ENCODE peak calls at places on chromosomes 4 and X, in six cellular contexts. One of them, this sample, is unnamed.

GRCh38 chr4:81499840-81500239 is 28.1 kb upstream of the RASGEF1B start:
- DNase-seq in tibial nerve: no peak
- DNase-seq in uterus: no peak
- DNase-seq in transverse colon: peak
- DNase-seq in IMR-90: no peak
- DNase-seq in A549: no peak
- DNase-seq in this sample: no peak

GRCh38 chr4:89056953-89057398 is at the start of gene FAM13A:
- DNase-seq in transverse colon: peak
- DNase-seq in IMR-90: peak
- DNase-seq in uterus: peak
- DNase-seq in A549: peak
- DNase-seq in tibial nerve: peak
- DNase-seq in this sample: peak

GRCh38 chr4:3291411-3291968 is 1.3 kb upstream of the RGS12 start:
- DNase-seq in transverse colon: peak
- DNase-seq in tibial nerve: no peak
- DNase-seq in A549: no peak
- DNase-seq in uterus: no peak
- DNase-seq in IMR-90: no peak
- DNase-seq in this sample: no peak

GRCh38 chr4:815464-816146 is 10.3 kb downstream of the CPLX1 start:
- DNase-seq in tibial nerve: no peak
- DNase-seq in uterus: no peak
- DNase-seq in transverse colon: peak
- DNase-seq in IMR-90: no peak
- DNase-seq in A549: no peak
- DNase-seq in this sample: no peak

GRCh38 chr4:18106620-18107019 is 85.1 kb upstream of the LCORL start:
- DNase-seq in uterus: no peak
- DNase-seq in IMR-90: no peak
- DNase-seq in transverse colon: peak
- DNase-seq in tibial nerve: no peak
- DNase-seq in A549: no peak
- DNase-seq in this sample: no peak

GRCh38 chr4:140861359-140862181 is 105.4 kb upstream of the TBC1D9 start:
- DNase-seq in A549: peak
- DNase-seq in tibial nerve: peak
- DNase-seq in uterus: peak
- DNase-seq in IMR-90: peak
- DNase-seq in transverse colon: peak
- DNase-seq in this sample: peak

GRCh38 chrX:93242897-93243296 is 430.5 kb downstream of the NAP1L3 start:
- DNase-seq in IMR-90: no peak
- DNase-seq in A549: no peak
- DNase-seq in transverse colon: no peak
- DNase-seq in tibial nerve: no peak
- DNase-seq in uterus: no peak
- DNase-seq in this sample: no peak

GRCh38 chr4:15837591-15837990 is 59.5 kb downstream of the CD38 start:
- DNase-seq in IMR-90: no peak
- DNase-seq in uterus: no peak
- DNase-seq in tibial nerve: no peak
- DNase-seq in transverse colon: no peak
- DNase-seq in A549: no peak
- DNase-seq in this sample: no peak

GRCh38 chr4:21678711-21679110 is 269.9 kb downstream of the KCNIP4 start:
- DNase-seq in tibial nerve: no peak
- DNase-seq in uterus: no peak
- DNase-seq in A549: no peak
- DNase-seq in transverse colon: no peak
- DNase-seq in IMR-90: no peak
- DNase-seq in this sample: no peak

GRCh38 chrX:17291998-17292658 is 82.9 kb upstream of the NHS start:
- DNase-seq in tibial nerve: no peak
- DNase-seq in transverse colon: no peak
- DNase-seq in A549: no peak
- DNase-seq in IMR-90: no peak
- DNase-seq in uterus: no peak
- DNase-seq in this sample: no peak

GRCh38 chr4:3389879-3390840 is 51.6 kb upstream of the HGFAC start:
- DNase-seq in IMR-90: no peak
- DNase-seq in uterus: no peak
- DNase-seq in transverse colon: no peak
- DNase-seq in A549: no peak
- DNase-seq in tibial nerve: no peak
- DNase-seq in this sample: no peak

GRCh38 chr4:74133786-74134499 is 24.0 kb upstream of the MTHFD2L start:
- DNase-seq in tibial nerve: peak
- DNase-seq in A549: peak
- DNase-seq in transverse colon: peak
- DNase-seq in uterus: peak
- DNase-seq in IMR-90: peak
- DNase-seq in this sample: peak

GRCh38 chrX:153828723-153829548 is 1.4 kb downstream of the PDZD4 start:
- DNase-seq in transverse colon: no peak
- DNase-seq in tibial nerve: no peak
- DNase-seq in IMR-90: no peak
- DNase-seq in A549: no peak
- DNase-seq in uterus: peak
- DNase-seq in this sample: no peak

GRCh38 chr4:83639849-83640493 is 104.1 kb downstream of the GPAT3 start:
- DNase-seq in uterus: peak
- DNase-seq in tibial nerve: peak
- DNase-seq in transverse colon: peak
- DNase-seq in IMR-90: peak
- DNase-seq in A549: peak
- DNase-seq in this sample: no peak

GRCh38 chrX:118562574-118563164 is 67.1 kb downstream of the DOCK11 start:
- DNase-seq in tibial nerve: no peak
- DNase-seq in A549: no peak
- DNase-seq in uterus: no peak
- DNase-seq in transverse colon: no peak
- DNase-seq in IMR-90: no peak
- DNase-seq in this sample: no peak

GRCh38 chrX:3271485-3272186 is 74.8 kb downstream of the MXRA5 start:
- DNase-seq in uterus: no peak
- DNase-seq in tibial nerve: no peak
- DNase-seq in A549: no peak
- DNase-seq in IMR-90: peak
- DNase-seq in transverse colon: no peak
- DNase-seq in this sample: no peak

GRCh38 chrX:41923925-41924693 is 755 bp upstream of the CASK start:
- DNase-seq in IMR-90: peak
- DNase-seq in tibial nerve: peak
- DNase-seq in A549: peak
- DNase-seq in uterus: no peak
- DNase-seq in transverse colon: peak
- DNase-seq in this sample: peak

GRCh38 chr4:110211007-110211769 is 12.8 kb upstream of the ELOVL6 start:
- DNase-seq in IMR-90: peak
- DNase-seq in transverse colon: peak
- DNase-seq in tibial nerve: peak
- DNase-seq in A549: peak
- DNase-seq in uterus: no peak
- DNase-seq in this sample: no peak

GRCh38 chr4:81180916-81181315 is 34.1 kb downstream of the PRKG2 start:
- DNase-seq in A549: no peak
- DNase-seq in IMR-90: no peak
- DNase-seq in tibial nerve: no peak
- DNase-seq in transverse colon: no peak
- DNase-seq in uterus: no peak
- DNase-seq in this sample: no peak

GRCh38 chrX:14712096-14712495 is 160.8 kb downstream of the FANCB start:
- DNase-seq in transverse colon: no peak
- DNase-seq in tibial nerve: no peak
- DNase-seq in uterus: no peak
- DNase-seq in A549: no peak
- DNase-seq in IMR-90: no peak
- DNase-seq in this sample: no peak

GRCh38 chrX:110669572-110669971 is 126.0 kb downstream of the CHRDL1 start:
- DNase-seq in uterus: no peak
- DNase-seq in IMR-90: no peak
- DNase-seq in transverse colon: no peak
- DNase-seq in tibial nerve: no peak
- DNase-seq in A549: no peak
- DNase-seq in this sample: no peak

DNA sequence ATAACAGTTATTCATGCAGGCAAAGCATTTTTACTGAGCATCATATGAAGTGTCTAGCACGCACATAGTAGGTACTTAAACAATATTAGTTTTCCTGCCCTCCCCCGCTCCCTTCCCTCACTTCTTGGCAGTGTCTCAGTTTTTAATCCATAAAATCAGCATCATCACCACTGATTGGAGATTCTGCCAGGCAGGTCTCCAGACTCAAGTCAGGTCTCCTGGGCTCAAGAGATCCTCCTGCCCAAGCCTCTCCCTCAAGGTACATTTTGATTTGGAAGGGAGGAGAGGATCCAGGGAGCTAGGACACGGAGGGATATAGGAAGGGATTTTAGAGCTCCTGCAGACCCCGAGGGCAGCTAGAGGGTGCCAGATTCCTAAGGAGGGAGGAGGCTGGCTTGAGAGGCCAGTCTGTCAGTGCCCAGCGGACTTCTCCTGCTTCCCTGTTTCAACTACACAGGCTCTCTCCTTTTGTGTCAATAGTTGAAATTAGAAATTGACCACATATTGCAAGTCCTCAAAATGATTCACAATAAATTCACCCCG is 4.4 kb upstream of the FAT1 start:
- DNase-seq in uterus: no peak
- DNase-seq in IMR-90: no peak
- DNase-seq in A549: no peak
- DNase-seq in transverse colon: no peak
- DNase-seq in tibial nerve: no peak
- DNase-seq in this sample: no peak
- TF ChIP-seq CTCF in uterus: no peak
- TF ChIP-seq CTCF in IMR-90: no peak
- TF ChIP-seq CTCF in A549: peak
- TF ChIP-seq CTCF in transverse colon: no peak
- TF ChIP-seq CTCF in tibial nerve: peak
- TF ChIP-seq CTCF in this sample: peak

GRCh38 chrX:65671286-65671685 is 3.8 kb downstream of the MSN start:
- DNase-seq in tibial nerve: no peak
- DNase-seq in transverse colon: no peak
- DNase-seq in uterus: no peak
- DNase-seq in A549: no peak
- DNase-seq in IMR-90: no peak
- DNase-seq in this sample: no peak

GRCh38 chrX:65671966-65672365 is 4.5 kb downstream of the MSN start:
- DNase-seq in IMR-90: no peak
- DNase-seq in transverse colon: no peak
- DNase-seq in tibial nerve: no peak
- DNase-seq in A549: no peak
- DNase-seq in uterus: no peak
- DNase-seq in this sample: no peak

GRCh38 chrX:65667157-65667502 is 324 bp upstream of the MSN start:
- DNase-seq in uterus: no peak
- DNase-seq in tibial nerve: no peak
- DNase-seq in A549: no peak
- DNase-seq in IMR-90: no peak
- DNase-seq in transverse colon: no peak
- DNase-seq in this sample: no peak

GRCh38 chrX:65668362-65669310 is 1.2 kb downstream of the MSN start:
- DNase-seq in transverse colon: peak
- DNase-seq in uterus: peak
- DNase-seq in IMR-90: peak
- DNase-seq in A549: peak
- DNase-seq in tibial nerve: peak
- DNase-seq in this sample: peak

GRCh38 chrX:65667503-65668355 is at the start of gene MSN:
- DNase-seq in transverse colon: peak
- DNase-seq in IMR-90: peak
- DNase-seq in uterus: peak
- DNase-seq in A549: peak
- DNase-seq in tibial nerve: peak
- DNase-seq in this sample: peak
- TF ChIP-seq POLR2A in transverse colon: peak
- TF ChIP-seq POLR2A in IMR-90: peak
- TF ChIP-seq POLR2A in uterus: peak
- TF ChIP-seq POLR2A in A549: peak
- TF ChIP-seq POLR2A in tibial nerve: peak
- TF ChIP-seq POLR2A in this sample: no peak

DNA sequence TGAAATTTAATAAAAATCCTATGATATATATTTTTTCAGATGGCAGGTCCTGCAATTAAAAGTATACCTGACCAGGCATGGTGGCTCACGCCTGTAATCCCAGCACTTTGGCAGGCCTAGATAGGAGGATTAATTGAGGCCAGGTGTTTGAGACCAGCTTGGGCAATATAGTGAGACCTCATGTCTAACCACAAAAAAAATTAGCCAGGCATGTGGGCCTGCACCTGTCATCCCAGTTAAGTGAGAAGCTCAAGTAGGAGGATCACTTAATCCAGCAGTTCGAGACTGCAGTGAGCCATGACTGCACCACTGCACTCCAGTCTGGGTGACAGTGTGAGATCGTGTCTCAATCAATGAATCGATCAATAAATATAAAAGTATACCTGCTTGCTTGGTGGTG is 2.5 kb downstream of the OCIAD2 start:
- DNase-seq in transverse colon: no peak
- DNase-seq in IMR-90: no peak
- DNase-seq in uterus: no peak
- DNase-seq in tibial nerve: no peak
- DNase-seq in A549: no peak
- DNase-seq in this sample: no peak
- H3K27ac ChIP-seq in transverse colon: no peak
- H3K27ac ChIP-seq in IMR-90: no peak
- H3K27ac ChIP-seq in uterus: no peak
- H3K27ac ChIP-seq in tibial nerve: no peak
- H3K27ac ChIP-seq in A549: peak
- H3K27ac ChIP-seq in this sample: no peak

DNA sequence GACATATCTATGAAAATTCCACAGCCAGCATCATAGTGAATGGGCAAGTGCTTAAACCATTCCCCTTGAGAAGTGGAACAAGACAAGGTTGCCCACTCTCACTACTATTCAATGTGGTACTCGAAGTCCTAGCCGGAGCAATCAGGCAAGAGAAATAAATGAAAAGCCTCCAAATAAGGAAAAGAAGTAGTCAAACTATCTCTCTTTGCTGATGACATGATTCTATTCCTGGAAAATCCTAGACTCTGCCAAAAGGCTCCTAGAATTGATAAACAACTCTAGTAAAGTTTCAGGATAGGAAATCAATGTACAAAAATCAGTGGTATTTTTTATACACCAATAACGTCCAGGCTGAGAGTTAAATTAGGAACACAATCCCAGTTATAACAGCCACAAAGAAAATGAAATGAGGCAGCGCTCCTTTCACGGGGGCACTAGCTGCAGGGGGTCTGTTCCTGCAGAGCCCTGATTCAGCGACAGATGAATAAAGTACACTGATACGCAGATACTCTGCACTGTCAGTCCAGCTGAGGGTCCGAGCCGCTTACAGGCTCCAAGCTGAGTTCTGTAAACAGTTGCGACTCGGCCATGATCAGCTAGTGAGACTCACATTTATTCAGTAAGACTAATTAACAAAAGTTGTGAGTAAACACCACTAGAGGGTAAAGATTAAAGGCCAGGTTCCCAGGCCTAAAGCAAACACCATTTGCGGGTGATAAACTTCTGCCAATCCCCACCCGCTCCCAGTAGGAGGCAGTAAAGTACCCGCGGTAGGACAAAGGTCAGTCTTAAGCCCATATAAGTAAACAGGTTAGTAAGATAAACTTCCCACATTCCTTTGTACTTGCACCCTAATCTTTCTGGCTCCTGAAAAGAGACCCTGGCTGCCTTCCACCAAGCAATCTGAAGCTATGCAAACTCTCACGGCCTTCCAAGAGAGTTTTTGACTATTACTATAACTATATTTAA is 290.6 kb upstream of the GRID2 start:
- DNase-seq in A549: no peak
- DNase-seq in uterus: no peak
- DNase-seq in transverse colon: peak
- DNase-seq in tibial nerve: no peak
- DNase-seq in IMR-90: no peak
- DNase-seq in this sample: no peak
- TF ChIP-seq CTCF in A549: no peak
- TF ChIP-seq CTCF in uterus: no peak
- TF ChIP-seq CTCF in transverse colon: peak
- TF ChIP-seq CTCF in tibial nerve: no peak
- TF ChIP-seq CTCF in IMR-90: peak
- TF ChIP-seq CTCF in this sample: no peak